ENCODE peak calls at places on chromosomes 4 and X, in eight cellular contexts. One of them, this sample, is unnamed.

GRCh38 chrX:44314259-44314734 is 29.2 kb downstream of the EFHC2 start:
- DNase-seq in NB4: peak
- DNase-seq in ascending aorta: no peak
- DNase-seq in pancreas: no peak
- DNase-seq in GM06990: no peak
- DNase-seq in epithelial cell of esophagus: peak
- DNase-seq in cardiac fibroblast: peak
- DNase-seq in upper lobe of left lung: no peak
- DNase-seq in this sample: no peak

GRCh38 chr4:2411786-2412510 is 6.5 kb downstream of the ZFYVE28 start:
- DNase-seq in upper lobe of left lung: peak
- DNase-seq in cardiac fibroblast: no peak
- DNase-seq in pancreas: no peak
- DNase-seq in NB4: no peak
- DNase-seq in GM06990: peak
- DNase-seq in ascending aorta: no peak
- DNase-seq in epithelial cell of esophagus: no peak
- DNase-seq in this sample: peak

GRCh38 chr4:13558881-13559280 is 14.6 kb upstream of the NKX3-2 start:
- DNase-seq in cardiac fibroblast: no peak
- DNase-seq in ascending aorta: no peak
- DNase-seq in NB4: no peak
- DNase-seq in GM06990: no peak
- DNase-seq in pancreas: no peak
- DNase-seq in upper lobe of left lung: no peak
- DNase-seq in epithelial cell of esophagus: no peak
- DNase-seq in this sample: no peak

GRCh38 chrX:66731398-66731797 is 92.5 kb upstream of the EDA2R start:
- DNase-seq in pancreas: no peak
- DNase-seq in NB4: peak
- DNase-seq in GM06990: no peak
- DNase-seq in cardiac fibroblast: peak
- DNase-seq in ascending aorta: no peak
- DNase-seq in epithelial cell of esophagus: peak
- DNase-seq in upper lobe of left lung: no peak
- DNase-seq in this sample: no peak

GRCh38 chr4:173478136-173478860 is 51.7 kb downstream of the HAND2 start:
- DNase-seq in cardiac fibroblast: peak
- DNase-seq in pancreas: no peak
- DNase-seq in ascending aorta: no peak
- DNase-seq in epithelial cell of esophagus: no peak
- DNase-seq in GM06990: no peak
- DNase-seq in upper lobe of left lung: no peak
- DNase-seq in NB4: no peak
- DNase-seq in this sample: no peak

GRCh38 chr4:24130637-24131036 is 240.8 kb upstream of the PPARGC1A start:
- DNase-seq in NB4: peak
- DNase-seq in epithelial cell of esophagus: no peak
- DNase-seq in GM06990: no peak
- DNase-seq in ascending aorta: no peak
- DNase-seq in pancreas: no peak
- DNase-seq in cardiac fibroblast: no peak
- DNase-seq in upper lobe of left lung: no peak
- DNase-seq in this sample: no peak

GRCh38 chr4:60890743-60891142 is 309.4 kb upstream of the ADGRL3 start:
- DNase-seq in epithelial cell of esophagus: no peak
- DNase-seq in cardiac fibroblast: no peak
- DNase-seq in GM06990: no peak
- DNase-seq in upper lobe of left lung: no peak
- DNase-seq in NB4: no peak
- DNase-seq in pancreas: no peak
- DNase-seq in ascending aorta: no peak
- DNase-seq in this sample: no peak

GRCh38 chrX:118823263-118824172 is at the start of gene ZCCHC12:
- DNase-seq in GM06990: peak
- DNase-seq in upper lobe of left lung: peak
- DNase-seq in ascending aorta: no peak
- DNase-seq in pancreas: peak
- DNase-seq in NB4: peak
- DNase-seq in epithelial cell of esophagus: peak
- DNase-seq in cardiac fibroblast: peak
- DNase-seq in this sample: no peak

GRCh38 chrX:43002526-43003203 is 224.7 kb upstream of the PPP1R2C start:
- DNase-seq in NB4: peak
- DNase-seq in upper lobe of left lung: no peak
- DNase-seq in cardiac fibroblast: no peak
- DNase-seq in GM06990: peak
- DNase-seq in pancreas: no peak
- DNase-seq in ascending aorta: no peak
- DNase-seq in epithelial cell of esophagus: no peak
- DNase-seq in this sample: peak

GRCh38 chrX:2627272-2627867 is 63.7 kb upstream of the CD99 start:
- DNase-seq in pancreas: no peak
- DNase-seq in GM06990: peak
- DNase-seq in epithelial cell of esophagus: peak
- DNase-seq in cardiac fibroblast: peak
- DNase-seq in ascending aorta: no peak
- DNase-seq in NB4: peak
- DNase-seq in upper lobe of left lung: no peak
- DNase-seq in this sample: no peak

GRCh38 chr4:163562496-163562895 is 68.0 kb downstream of the TMA16 start:
- DNase-seq in ascending aorta: no peak
- DNase-seq in cardiac fibroblast: no peak
- DNase-seq in upper lobe of left lung: no peak
- DNase-seq in GM06990: no peak
- DNase-seq in NB4: no peak
- DNase-seq in epithelial cell of esophagus: no peak
- DNase-seq in pancreas: no peak
- DNase-seq in this sample: no peak

GRCh38 chr4:1211951-1212545 is 36.9 kb downstream of the CTBP1 start:
- DNase-seq in NB4: no peak
- DNase-seq in upper lobe of left lung: peak
- DNase-seq in GM06990: no peak
- DNase-seq in cardiac fibroblast: no peak
- DNase-seq in epithelial cell of esophagus: no peak
- DNase-seq in ascending aorta: no peak
- DNase-seq in pancreas: peak
- DNase-seq in this sample: no peak

GRCh38 chr4:14749910-14750309 is 252.4 kb upstream of the CPEB2 start:
- DNase-seq in ascending aorta: no peak
- DNase-seq in pancreas: no peak
- DNase-seq in upper lobe of left lung: no peak
- DNase-seq in cardiac fibroblast: peak
- DNase-seq in GM06990: no peak
- DNase-seq in NB4: peak
- DNase-seq in epithelial cell of esophagus: peak
- DNase-seq in this sample: no peak
- TF ChIP-seq CTCF in ascending aorta: no peak
- TF ChIP-seq CTCF in pancreas: no peak
- TF ChIP-seq CTCF in upper lobe of left lung: no peak
- TF ChIP-seq CTCF in cardiac fibroblast: peak
- TF ChIP-seq CTCF in GM06990: peak
- TF ChIP-seq CTCF in NB4: peak
- TF ChIP-seq CTCF in epithelial cell of esophagus: peak
- TF ChIP-seq CTCF in this sample: peak

DNA sequence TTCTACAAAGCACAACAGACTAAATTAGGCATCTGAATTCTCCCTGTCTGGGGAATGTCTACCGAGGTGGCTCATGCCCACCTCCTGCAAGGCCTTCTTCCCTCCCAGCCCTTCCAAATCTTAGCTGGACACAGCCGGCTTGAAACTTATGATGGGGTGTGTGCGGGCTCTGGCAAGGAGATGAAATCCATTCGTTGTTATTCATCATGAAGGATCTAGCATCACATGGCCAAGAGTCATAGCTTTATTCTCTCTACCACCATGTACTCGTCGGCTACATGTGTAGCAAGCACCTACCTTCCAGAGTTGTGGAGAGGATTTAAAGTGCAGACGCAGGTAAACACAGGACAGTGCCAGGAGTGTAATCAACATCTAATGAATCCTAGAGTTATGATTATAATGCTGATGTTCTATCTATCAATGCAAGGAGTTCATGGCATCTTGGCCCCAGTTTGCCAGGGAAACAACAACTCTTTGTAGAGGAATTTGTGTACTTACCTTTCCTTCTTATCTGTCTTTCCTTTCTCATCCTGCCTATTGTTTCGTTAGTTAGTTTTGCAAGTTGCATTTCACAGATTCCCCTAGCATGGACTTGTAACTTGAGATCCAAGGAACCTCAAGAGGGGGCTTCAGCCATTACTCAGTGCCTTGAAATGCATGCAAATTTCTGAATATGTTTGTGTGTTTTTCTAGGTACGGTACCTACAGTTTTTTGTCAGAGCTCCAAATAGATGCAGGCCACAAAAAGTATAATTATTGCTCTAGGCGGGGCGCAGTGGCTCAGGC is 203.8 kb downstream of the LDB2 start:
- DNase-seq in NB4: no peak
- DNase-seq in GM06990: no peak
- DNase-seq in upper lobe of left lung: no peak
- DNase-seq in epithelial cell of esophagus: no peak
- DNase-seq in cardiac fibroblast: peak
- DNase-seq in pancreas: no peak
- DNase-seq in ascending aorta: no peak
- DNase-seq in this sample: no peak
- H3K4me3 ChIP-seq in NB4: no peak
- H3K4me3 ChIP-seq in GM06990: no peak
- H3K4me3 ChIP-seq in upper lobe of left lung: no peak
- H3K4me3 ChIP-seq in epithelial cell of esophagus: no peak
- H3K4me3 ChIP-seq in cardiac fibroblast: no peak
- H3K4me3 ChIP-seq in pancreas: no peak
- H3K4me3 ChIP-seq in ascending aorta: no peak
- H3K4me3 ChIP-seq in this sample: no peak

GRCh38 chr4:176566769-176567168 is 226.0 kb downstream of the VEGFC start:
- DNase-seq in pancreas: no peak
- DNase-seq in epithelial cell of esophagus: no peak
- DNase-seq in NB4: no peak
- DNase-seq in GM06990: no peak
- DNase-seq in upper lobe of left lung: no peak
- DNase-seq in cardiac fibroblast: no peak
- DNase-seq in ascending aorta: no peak
- DNase-seq in this sample: no peak

GRCh38 chr4:176561368-176561767 is 231.4 kb downstream of the VEGFC start:
- DNase-seq in upper lobe of left lung: no peak
- DNase-seq in pancreas: no peak
- DNase-seq in ascending aorta: no peak
- DNase-seq in NB4: no peak
- DNase-seq in GM06990: no peak
- DNase-seq in cardiac fibroblast: no peak
- DNase-seq in epithelial cell of esophagus: peak
- DNase-seq in this sample: no peak

GRCh38 chr4:176565044-176565443 is 227.7 kb downstream of the VEGFC start:
- DNase-seq in pancreas: no peak
- DNase-seq in GM06990: no peak
- DNase-seq in ascending aorta: no peak
- DNase-seq in NB4: no peak
- DNase-seq in epithelial cell of esophagus: no peak
- DNase-seq in upper lobe of left lung: no peak
- DNase-seq in cardiac fibroblast: no peak
- DNase-seq in this sample: no peak

GRCh38 chr4:176569301-176569700 is 223.4 kb downstream of the VEGFC start:
- DNase-seq in GM06990: no peak
- DNase-seq in NB4: no peak
- DNase-seq in upper lobe of left lung: no peak
- DNase-seq in cardiac fibroblast: no peak
- DNase-seq in epithelial cell of esophagus: peak
- DNase-seq in ascending aorta: no peak
- DNase-seq in pancreas: no peak
- DNase-seq in this sample: no peak

DNA sequence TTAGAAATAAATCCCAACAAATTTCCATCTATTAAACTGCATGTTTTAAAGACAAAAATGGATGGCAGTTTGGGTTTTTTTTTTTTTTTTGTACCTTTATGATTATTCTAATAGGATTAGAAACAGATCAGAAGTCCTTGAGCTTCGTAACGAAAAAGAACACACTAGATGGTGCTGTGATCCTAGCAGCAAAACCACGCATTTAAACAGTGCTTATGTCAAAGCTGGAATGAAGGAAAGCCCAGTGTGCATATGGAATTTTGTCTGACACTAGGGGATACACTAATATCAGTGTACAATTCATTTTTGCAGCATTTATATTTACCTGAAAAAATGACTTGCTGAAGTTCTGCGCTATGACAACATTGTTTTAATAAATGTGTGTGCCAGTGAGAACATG is 229.1 kb downstream of the VEGFC start:
- DNase-seq in cardiac fibroblast: peak
- DNase-seq in pancreas: no peak
- DNase-seq in NB4: peak
- DNase-seq in upper lobe of left lung: no peak
- DNase-seq in GM06990: no peak
- DNase-seq in epithelial cell of esophagus: peak
- DNase-seq in ascending aorta: no peak
- DNase-seq in this sample: no peak
- TF ChIP-seq CTCF in cardiac fibroblast: peak
- TF ChIP-seq CTCF in pancreas: no peak
- TF ChIP-seq CTCF in NB4: no peak
- TF ChIP-seq CTCF in upper lobe of left lung: no peak
- TF ChIP-seq CTCF in GM06990: no peak
- TF ChIP-seq CTCF in epithelial cell of esophagus: peak
- TF ChIP-seq CTCF in ascending aorta: no peak
- TF ChIP-seq CTCF in this sample: no peak

GRCh38 chr4:161829631-161830030 is 334.2 kb downstream of the FSTL5 start:
- DNase-seq in epithelial cell of esophagus: no peak
- DNase-seq in NB4: no peak
- DNase-seq in upper lobe of left lung: no peak
- DNase-seq in ascending aorta: no peak
- DNase-seq in cardiac fibroblast: no peak
- DNase-seq in pancreas: no peak
- DNase-seq in GM06990: no peak
- DNase-seq in this sample: no peak
- H3K4me3 ChIP-seq in epithelial cell of esophagus: no peak
- H3K4me3 ChIP-seq in NB4: no peak
- H3K4me3 ChIP-seq in upper lobe of left lung: no peak
- H3K4me3 ChIP-seq in ascending aorta: no peak
- H3K4me3 ChIP-seq in cardiac fibroblast: no peak
- H3K4me3 ChIP-seq in pancreas: no peak
- H3K4me3 ChIP-seq in GM06990: no peak
- H3K4me3 ChIP-seq in this sample: no peak

GRCh38 chr4:52107745-52108144 is 56.6 kb downstream of the SPATA18 start:
- DNase-seq in ascending aorta: no peak
- DNase-seq in GM06990: no peak
- DNase-seq in cardiac fibroblast: no peak
- DNase-seq in epithelial cell of esophagus: no peak
- DNase-seq in pancreas: no peak
- DNase-seq in NB4: peak
- DNase-seq in upper lobe of left lung: no peak
- DNase-seq in this sample: no peak
- TF ChIP-seq CTCF in ascending aorta: no peak
- TF ChIP-seq CTCF in GM06990: peak
- TF ChIP-seq CTCF in cardiac fibroblast: peak
- TF ChIP-seq CTCF in epithelial cell of esophagus: no peak
- TF ChIP-seq CTCF in pancreas: no peak
- TF ChIP-seq CTCF in NB4: no peak
- TF ChIP-seq CTCF in upper lobe of left lung: no peak
- TF ChIP-seq CTCF in this sample: no peak

DNA sequence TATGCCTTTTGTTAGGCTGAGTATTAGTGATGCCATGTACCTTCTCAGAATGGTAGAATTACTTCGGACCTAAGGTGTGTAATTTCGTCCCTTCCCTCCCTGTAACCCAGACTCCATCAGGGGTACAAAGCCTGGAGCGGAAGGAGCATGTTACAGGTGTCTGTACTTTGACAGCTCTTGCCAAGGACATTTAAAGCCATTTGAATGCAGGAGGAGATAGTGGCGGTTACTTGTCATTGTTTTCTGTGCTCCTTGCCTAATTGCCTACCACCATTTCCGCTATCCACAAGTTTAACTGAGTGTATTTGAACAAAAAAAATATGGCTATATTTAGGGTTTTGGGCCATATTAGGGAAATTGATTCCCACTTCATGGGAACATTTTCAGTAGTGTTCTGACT is 1.8 kb downstream of the FNIP2 start:
- DNase-seq in ascending aorta: no peak
- DNase-seq in cardiac fibroblast: no peak
- DNase-seq in upper lobe of left lung: no peak
- DNase-seq in epithelial cell of esophagus: no peak
- DNase-seq in pancreas: no peak
- DNase-seq in NB4: no peak
- DNase-seq in GM06990: no peak
- DNase-seq in this sample: no peak
- H3K4me3 ChIP-seq in ascending aorta: peak
- H3K4me3 ChIP-seq in cardiac fibroblast: no peak
- H3K4me3 ChIP-seq in upper lobe of left lung: no peak
- H3K4me3 ChIP-seq in epithelial cell of esophagus: no peak
- H3K4me3 ChIP-seq in pancreas: peak
- H3K4me3 ChIP-seq in NB4: no peak
- H3K4me3 ChIP-seq in GM06990: no peak
- H3K4me3 ChIP-seq in this sample: no peak

This sample was measured in GM12864.